ENCODE peak calls at places on chromosomes 6 and 20, in nine cellular contexts. R is OCI-LY7, I is transverse colon, Q is keratinocyte, T is prostate gland, E is PC-3, G is psoas muscle, V is BJ, X is left ventricle myocardium inferior. F is an unnamed sample.
A peak's percentile ranks its signal among the peaks of the same experiment; 100 is the strongest.

GRCh38 chr20:23228912-23229311 is 121.7 kb upstream of the NXT1 start:
- DNase-seq in Q (no peak), V (no peak), X (no peak), I (no peak), T (no peak), R (no peak), G (no peak), E (no peak), F (no peak)

GRCh38 chr20:30168025-30168799 is 1089.3 kb upstream of the DEFB115 start:
- DNase-seq in X (no peak), E (no peak), V (no peak), T (peak; percentile 3), Q (no peak), R (no peak), G (no peak), I (no peak), F (no peak)

GRCh38 chr6:3778701-3779573 is 27.4 kb upstream of the PXDC1 start:
- DNase-seq in T (no peak), I (no peak), E (no peak), X (no peak), G (no peak), V (no peak), Q (no peak), R (no peak), F (peak; percentile 97)

GRCh38 chr20:58537831-58538230 is 22.6 kb upstream of the APCDD1L start:
- DNase-seq in R (no peak), X (no peak), T (no peak), Q (no peak), I (no peak), G (no peak), E (no peak), V (no peak), F (no peak)

GRCh38 chr6:151239603-151240035 is at the start of gene AKAP12:
- DNase-seq in G (peak; percentile 31), R (no peak), I (peak; percentile 27), V (no peak), E (no peak), X (peak; percentile 29), Q (no peak), T (no peak), F (no peak)

GRCh38 chr6:100118301-100118700 is 124.3 kb upstream of the MCHR2 start:
- DNase-seq in R (no peak), Q (no peak), T (no peak), E (no peak), I (no peak), X (no peak), G (no peak), V (no peak), F (no peak)

GRCh38 chr6:121627761-121628160 is 192.3 kb downstream of the GJA1 start:
- DNase-seq in Q (no peak), E (no peak), X (no peak), T (no peak), R (no peak), I (no peak), G (no peak), V (no peak), F (peak; percentile 84)

GRCh38 chr6:148440877-148441453 is 98.3 kb downstream of the SASH1 start:
- DNase-seq in X (peak; percentile 68), V (no peak), E (peak; percentile 93), Q (peak; percentile 92), I (peak; percentile 30), R (no peak), T (peak; percentile 47), G (peak; percentile 76), F (peak; percentile 72)

GRCh38 chr20:8589956-8590355 is 457.9 kb downstream of the PLCB1 start:
- DNase-seq in G (no peak), V (no peak), R (no peak), E (peak; percentile 49), T (no peak), Q (no peak), X (no peak), I (no peak), F (no peak)

GRCh38 chr20:62959101-62959971 is 6.8 kb downstream of the SLC17A9 start:
- DNase-seq in V (no peak), T (no peak), G (no peak), I (no peak), R (no peak), E (no peak), X (no peak), Q (no peak), F (no peak)

GRCh38 chr20:62958388-62959100 is 6.0 kb downstream of the SLC17A9 start:
- DNase-seq in Q (no peak), T (no peak), R (no peak), G (no peak), E (no peak), I (no peak), X (no peak), V (no peak), F (no peak)

GRCh38 chr20:62961799-62962198 is 9.3 kb downstream of the SLC17A9 start:
- DNase-seq in I (no peak), V (no peak), E (no peak), G (no peak), T (no peak), R (no peak), Q (no peak), X (no peak), F (no peak)

GRCh38 chr20:62961310-62961783 is 8.8 kb downstream of the SLC17A9 start:
- DNase-seq in V (no peak), G (no peak), X (no peak), I (no peak), E (no peak), Q (no peak), R (no peak), T (no peak), F (peak; percentile 37)

DNA sequence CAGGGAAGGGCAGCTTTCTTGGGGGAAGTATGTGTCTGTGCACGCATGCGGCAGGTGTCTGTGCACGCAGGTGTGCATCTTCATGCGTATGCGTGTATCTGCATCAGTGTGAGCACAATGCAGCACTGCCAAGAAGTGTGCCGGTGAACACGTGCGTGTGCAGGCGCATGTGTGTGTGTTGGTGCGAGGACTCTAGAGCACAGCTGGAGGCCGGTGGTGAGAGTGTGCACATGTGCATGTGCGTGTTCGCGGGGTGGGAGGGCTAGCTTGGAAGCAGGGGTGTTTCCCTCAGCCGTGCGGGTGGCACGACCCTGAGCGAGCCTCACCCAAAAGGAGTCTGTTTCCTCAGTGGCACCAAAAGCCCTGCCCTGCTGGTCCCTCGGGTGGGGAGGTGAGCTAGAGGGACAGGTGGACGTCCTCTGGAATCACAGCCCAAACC is 7.5 kb downstream of the SLC17A9 start:
- DNase-seq in E (no peak), T (no peak), I (no peak), Q (no peak), R (no peak), G (no peak), V (no peak), X (no peak), F (no peak)
- H3K4me3 ChIP-seq in E (no peak overlapping the region), T (no peak overlapping the region), I (no peak overlapping the region), Q (no peak overlapping the region), R (no peak overlapping the region), G (no peak overlapping the region), V (no peak overlapping the region), X (no peak overlapping the region), F (no peak overlapping the region)

GRCh38 chr20:10659651-10660601 is 13.9 kb downstream of the JAG1 start:
- DNase-seq in E (no peak), I (peak; percentile 5), R (no peak), X (no peak), V (no peak), T (no peak), Q (no peak), G (no peak), F (no peak)

GRCh38 chr20:10660661-10661060 is 13.1 kb downstream of the JAG1 start:
- DNase-seq in G (peak; percentile 44), R (no peak), Q (no peak), I (no peak), X (no peak), E (no peak), V (no peak), T (no peak), F (peak; percentile 61)

GRCh38 chr20:10662151-10662550 is 11.6 kb downstream of the JAG1 start:
- DNase-seq in X (no peak), V (no peak), G (no peak), E (no peak), Q (no peak), R (no peak), T (no peak), I (no peak), F (no peak)

GRCh38 chr20:10662661-10663458 is 10.9 kb downstream of the JAG1 start:
- DNase-seq in R (no peak), Q (no peak), G (no peak), E (no peak), I (no peak), T (no peak), V (no peak), X (no peak), F (no peak)

GRCh38 chr20:10661261-10661660 is 12.5 kb downstream of the JAG1 start:
- DNase-seq in X (no peak), T (no peak), E (no peak), R (no peak), G (no peak), Q (no peak), V (no peak), I (no peak), F (no peak)
- H3K36me3 ChIP-seq in X (peaks cover 63% of the 10 kb centered on the region), T (no peaks in the 10 kb centered on the region), E (peaks cover 98% of the 10 kb centered on the region), R (no peaks in the 10 kb centered on the region), G (no peaks in the 10 kb centered on the region), Q (peaks cover 41% of the 10 kb centered on the region), V (peaks cover 11% of the 10 kb centered on the region), I (no peaks in the 10 kb centered on the region), F (peaks cover 43% of the 10 kb centered on the region)

GRCh38 chr6:161543910-161544309 is 270.0 kb upstream of the AGPAT4 start:
- DNase-seq in I (no peak), Q (no peak), T (no peak), R (no peak), V (no peak), E (no peak), G (no peak), X (no peak), F (no peak)
- H3K4me3 ChIP-seq in I (no peak overlapping the region), Q (no peak overlapping the region), T (no peak overlapping the region), R (no peak overlapping the region), V (no peak overlapping the region), E (no peak overlapping the region), G (no peak overlapping the region), X (no peak overlapping the region), F (no peak overlapping the region)

GRCh38 chr6:63546236-63546635 is 26.0 kb upstream of the LOC128125822 start:
- DNase-seq in X (no peak), E (no peak), V (no peak), Q (no peak), I (no peak), R (no peak), T (no peak), G (no peak), F (no peak)
- H3K36me3 ChIP-seq in X (no peaks in the 10 kb centered on the region), E (no peaks in the 10 kb centered on the region), V (no peaks in the 10 kb centered on the region), Q (no peaks in the 10 kb centered on the region), I (no peaks in the 10 kb centered on the region), R (no peaks in the 10 kb centered on the region), T (no peaks in the 10 kb centered on the region), G (no peaks in the 10 kb centered on the region), F (no peaks in the 10 kb centered on the region)

GRCh38 chr6:138972226-138972665 is 15.8 kb downstream of the REPS1 start:
- DNase-seq in G (no peak), E (peak; percentile 44), T (no peak), I (no peak), Q (no peak), R (no peak), X (no peak), V (no peak), F (peak; percentile 73)
- H3K4me3 ChIP-seq in G (no peak overlapping the region), E (peak overlapping the region; percentile 11), T (no peak overlapping the region), I (no peak overlapping the region), Q (peak overlapping the region; percentile 15), R (no peak overlapping the region), X (peak overlapping the region; percentile 5), V (no peak overlapping the region), F (no peak overlapping the region)